ENCODE peak calls at places on chromosomes 13 and 19, in five cellular contexts. One of them, this sample, is unnamed.

GRCh38 chr19:1285737-1286360 is at the start of gene EFNA2:
- DNase-seq in tibial artery: no peak
- DNase-seq in fibroblast of lung: no peak
- DNase-seq in epithelial cell of proximal tubule: no peak
- DNase-seq in upper lobe of left lung: peak
- DNase-seq in this sample: no peak

GRCh38 chr13:43185206-43185605 is 161.8 kb downstream of the DNAJC15 start:
- DNase-seq in fibroblast of lung: no peak
- DNase-seq in upper lobe of left lung: no peak
- DNase-seq in tibial artery: no peak
- DNase-seq in epithelial cell of proximal tubule: no peak
- DNase-seq in this sample: no peak

GRCh38 chr19:1065606-1066109 is 1.3 kb upstream of the ARHGAP45 start:
- DNase-seq in tibial artery: no peak
- DNase-seq in upper lobe of left lung: peak
- DNase-seq in fibroblast of lung: no peak
- DNase-seq in epithelial cell of proximal tubule: no peak
- DNase-seq in this sample: no peak

GRCh38 chr19:46574533-46574932 is 26.6 kb upstream of the CALM3 start:
- DNase-seq in tibial artery: no peak
- DNase-seq in upper lobe of left lung: no peak
- DNase-seq in fibroblast of lung: no peak
- DNase-seq in epithelial cell of proximal tubule: no peak
- DNase-seq in this sample: no peak

GRCh38 chr19:12796146-12797071 is 5.1 kb downstream of the JUNB start:
- DNase-seq in epithelial cell of proximal tubule: no peak
- DNase-seq in upper lobe of left lung: no peak
- DNase-seq in fibroblast of lung: peak
- DNase-seq in tibial artery: no peak
- DNase-seq in this sample: peak

GRCh38 chr19:18733196-18733647 is 49.7 kb downstream of the CRTC1 start:
- DNase-seq in tibial artery: no peak
- DNase-seq in upper lobe of left lung: no peak
- DNase-seq in epithelial cell of proximal tubule: no peak
- DNase-seq in fibroblast of lung: peak
- DNase-seq in this sample: no peak

GRCh38 chr13:47213057-47213456 is 316.2 kb upstream of the HTR2A start:
- DNase-seq in tibial artery: no peak
- DNase-seq in upper lobe of left lung: no peak
- DNase-seq in epithelial cell of proximal tubule: no peak
- DNase-seq in fibroblast of lung: no peak
- DNase-seq in this sample: no peak

GRCh38 chr13:85332595-85332994 is 466.6 kb downstream of the SLITRK6 start:
- DNase-seq in epithelial cell of proximal tubule: no peak
- DNase-seq in upper lobe of left lung: no peak
- DNase-seq in fibroblast of lung: no peak
- DNase-seq in tibial artery: no peak
- DNase-seq in this sample: no peak

GRCh38 chr19:4233282-4233853 is 4.0 kb downstream of the EBI3 start:
- DNase-seq in upper lobe of left lung: no peak
- DNase-seq in epithelial cell of proximal tubule: no peak
- DNase-seq in fibroblast of lung: peak
- DNase-seq in tibial artery: no peak
- DNase-seq in this sample: no peak

GRCh38 chr13:24629320-24629719 is 50.9 kb upstream of the ATP12A start:
- DNase-seq in epithelial cell of proximal tubule: no peak
- DNase-seq in fibroblast of lung: no peak
- DNase-seq in tibial artery: no peak
- DNase-seq in upper lobe of left lung: no peak
- DNase-seq in this sample: no peak

GRCh38 chr13:114097504-114097892 is 34.9 kb downstream of the RASA3 start:
- DNase-seq in tibial artery: no peak
- DNase-seq in epithelial cell of proximal tubule: no peak
- DNase-seq in fibroblast of lung: no peak
- DNase-seq in upper lobe of left lung: no peak
- DNase-seq in this sample: no peak

GRCh38 chr19:58275564-58275963 is 3.2 kb upstream of the ZNF8 start:
- DNase-seq in fibroblast of lung: no peak
- DNase-seq in epithelial cell of proximal tubule: no peak
- DNase-seq in upper lobe of left lung: no peak
- DNase-seq in tibial artery: no peak
- DNase-seq in this sample: no peak

GRCh38 chr19:29526730-29527499 is 1.1 kb downstream of the VSTM2B start:
- DNase-seq in epithelial cell of proximal tubule: no peak
- DNase-seq in tibial artery: no peak
- DNase-seq in fibroblast of lung: no peak
- DNase-seq in upper lobe of left lung: peak
- DNase-seq in this sample: no peak

GRCh38 chr13:75222031-75222430 is 259.9 kb downstream of the TBC1D4 start:
- DNase-seq in tibial artery: peak
- DNase-seq in upper lobe of left lung: no peak
- DNase-seq in epithelial cell of proximal tubule: no peak
- DNase-seq in fibroblast of lung: peak
- DNase-seq in this sample: no peak

GRCh38 chr19:38869160-38869835 is 8.8 kb downstream of the RINL start:
- DNase-seq in fibroblast of lung: no peak
- DNase-seq in tibial artery: no peak
- DNase-seq in epithelial cell of proximal tubule: no peak
- DNase-seq in upper lobe of left lung: peak
- DNase-seq in this sample: no peak

GRCh38 chr19:4089400-4089908 is 22.8 kb upstream of the ZBTB7A start:
- DNase-seq in tibial artery: no peak
- DNase-seq in upper lobe of left lung: peak
- DNase-seq in epithelial cell of proximal tubule: no peak
- DNase-seq in fibroblast of lung: no peak
- DNase-seq in this sample: no peak

GRCh38 chr19:42301646-42302204 is at the start of gene PRR19:
- DNase-seq in upper lobe of left lung: no peak
- DNase-seq in fibroblast of lung: no peak
- DNase-seq in tibial artery: no peak
- DNase-seq in epithelial cell of proximal tubule: no peak
- DNase-seq in this sample: no peak

GRCh38 chr13:42959615-42960014 is 32.4 kb downstream of the EPSTI1 start:
- DNase-seq in upper lobe of left lung: no peak
- DNase-seq in fibroblast of lung: no peak
- DNase-seq in epithelial cell of proximal tubule: no peak
- DNase-seq in tibial artery: no peak
- DNase-seq in this sample: no peak

GRCh38 chr13:30403491-30403890 is 18.8 kb upstream of the UBE2L5 start:
- DNase-seq in epithelial cell of proximal tubule: no peak
- DNase-seq in tibial artery: no peak
- DNase-seq in upper lobe of left lung: no peak
- DNase-seq in fibroblast of lung: no peak
- DNase-seq in this sample: no peak

GRCh38 chr13:38980628-38981078 is 10.0 kb downstream of the STOML3 start:
- DNase-seq in fibroblast of lung: peak
- DNase-seq in epithelial cell of proximal tubule: no peak
- DNase-seq in upper lobe of left lung: no peak
- DNase-seq in tibial artery: no peak
- DNase-seq in this sample: no peak

GRCh38 chr13:22883262-22883840 is 297.4 kb upstream of the SGCG start:
- DNase-seq in epithelial cell of proximal tubule: no peak
- DNase-seq in tibial artery: no peak
- DNase-seq in fibroblast of lung: no peak
- DNase-seq in upper lobe of left lung: no peak
- DNase-seq in this sample: no peak

GRCh38 chr19:57633832-57634131 is 814 bp downstream of the ZNF211 start:
- DNase-seq in upper lobe of left lung: peak
- DNase-seq in tibial artery: no peak
- DNase-seq in fibroblast of lung: no peak
- DNase-seq in epithelial cell of proximal tubule: no peak
- DNase-seq in this sample: no peak

GRCh38 chr13:113589251-113589960 is 4.9 kb downstream of the TFDP1 start:
- DNase-seq in tibial artery: peak
- DNase-seq in epithelial cell of proximal tubule: no peak
- DNase-seq in fibroblast of lung: no peak
- DNase-seq in upper lobe of left lung: no peak
- DNase-seq in this sample: no peak

GRCh38 chr13:24097064-24097463 is 63.5 kb upstream of the SPATA13 start:
- DNase-seq in fibroblast of lung: peak
- DNase-seq in tibial artery: no peak
- DNase-seq in epithelial cell of proximal tubule: peak
- DNase-seq in upper lobe of left lung: no peak
- DNase-seq in this sample: no peak

GRCh38 chr19:16042533-16043085 is 33.7 kb upstream of the TPM4 start:
- DNase-seq in fibroblast of lung: no peak
- DNase-seq in upper lobe of left lung: no peak
- DNase-seq in tibial artery: no peak
- DNase-seq in epithelial cell of proximal tubule: no peak
- DNase-seq in this sample: no peak

GRCh38 chr19:47749326-47749725 is 4.0 kb downstream of the NOP53 start:
- DNase-seq in upper lobe of left lung: no peak
- DNase-seq in tibial artery: no peak
- DNase-seq in epithelial cell of proximal tubule: no peak
- DNase-seq in fibroblast of lung: no peak
- DNase-seq in this sample: no peak
- H3K4me3 ChIP-seq in upper lobe of left lung: no peak
- H3K4me3 ChIP-seq in tibial artery: no peak
- H3K4me3 ChIP-seq in epithelial cell of proximal tubule: no peak
- H3K4me3 ChIP-seq in fibroblast of lung: no peak
- H3K4me3 ChIP-seq in this sample: no peak

GRCh38 chr19:2425622-2426581 is 1.5 kb downstream of the TIMM13 start:
- DNase-seq in upper lobe of left lung: no peak
- DNase-seq in tibial artery: no peak
- DNase-seq in epithelial cell of proximal tubule: no peak
- DNase-seq in fibroblast of lung: no peak
- DNase-seq in this sample: no peak

GRCh38 chr19:2424686-2425621 is 2.4 kb downstream of the TIMM13 start:
- DNase-seq in epithelial cell of proximal tubule: no peak
- DNase-seq in fibroblast of lung: peak
- DNase-seq in upper lobe of left lung: peak
- DNase-seq in tibial artery: no peak
- DNase-seq in this sample: peak

GRCh38 chr19:2428027-2428690 is 773 bp upstream of the TIMM13 start:
- DNase-seq in fibroblast of lung: no peak
- DNase-seq in tibial artery: no peak
- DNase-seq in upper lobe of left lung: peak
- DNase-seq in epithelial cell of proximal tubule: no peak
- DNase-seq in this sample: no peak

GRCh38 chr19:2427323-2428026 is at the start of gene TIMM13:
- DNase-seq in fibroblast of lung: peak
- DNase-seq in epithelial cell of proximal tubule: peak
- DNase-seq in tibial artery: peak
- DNase-seq in upper lobe of left lung: peak
- DNase-seq in this sample: peak

DNA sequence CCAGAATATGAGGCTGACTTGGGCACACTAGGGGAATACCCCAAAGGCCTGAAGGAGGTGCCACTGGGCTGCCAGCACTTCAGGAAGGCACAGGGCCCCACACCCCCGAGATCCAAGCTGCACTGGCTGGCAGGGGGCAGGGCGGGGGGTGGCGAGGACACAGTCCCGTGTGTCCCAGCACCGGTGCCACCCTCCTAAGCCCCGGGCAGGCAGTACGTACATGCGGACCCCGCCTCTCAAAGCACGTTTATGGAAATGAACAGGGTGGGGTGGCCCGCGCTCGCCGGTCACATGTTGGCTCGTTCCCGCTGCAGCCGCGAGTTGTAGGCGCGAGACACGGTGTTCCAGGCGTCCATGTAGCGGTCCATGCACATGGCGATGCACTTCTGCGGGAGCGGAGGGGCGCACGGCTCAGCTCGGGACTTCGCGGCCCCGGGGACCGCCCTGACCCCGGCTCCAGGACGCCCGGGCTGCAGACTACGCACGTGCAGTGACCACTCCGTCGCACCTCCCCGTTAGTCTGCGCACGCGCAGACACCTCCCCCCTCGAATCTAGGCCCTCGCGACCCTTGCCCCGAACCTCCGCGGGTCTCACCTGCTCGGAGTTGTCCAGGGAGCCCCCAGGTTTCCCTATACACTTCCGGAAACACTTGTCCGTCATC is 594 bp downstream of the TIMM13 start:
- DNase-seq in tibial artery: no peak
- DNase-seq in fibroblast of lung: peak
- DNase-seq in epithelial cell of proximal tubule: no peak
- DNase-seq in upper lobe of left lung: peak
- DNase-seq in this sample: peak
- H3K4me3 ChIP-seq in tibial artery: peak
- H3K4me3 ChIP-seq in fibroblast of lung: peak
- H3K4me3 ChIP-seq in epithelial cell of proximal tubule: peak
- H3K4me3 ChIP-seq in upper lobe of left lung: peak
- H3K4me3 ChIP-seq in this sample: peak

GRCh38 chr19:10404888-10405808 is 1.8 kb upstream of the CDC37 start:
- DNase-seq in tibial artery: no peak
- DNase-seq in epithelial cell of proximal tubule: no peak
- DNase-seq in upper lobe of left lung: peak
- DNase-seq in fibroblast of lung: no peak
- DNase-seq in this sample: no peak

GRCh38 chr19:10406191-10406590 is 2.8 kb upstream of the CDC37 start:
- DNase-seq in tibial artery: no peak
- DNase-seq in upper lobe of left lung: no peak
- DNase-seq in fibroblast of lung: no peak
- DNase-seq in epithelial cell of proximal tubule: no peak
- DNase-seq in this sample: no peak

GRCh38 chr19:10403137-10404021 is at the start of gene CDC37:
- DNase-seq in epithelial cell of proximal tubule: peak
- DNase-seq in upper lobe of left lung: peak
- DNase-seq in fibroblast of lung: peak
- DNase-seq in tibial artery: peak
- DNase-seq in this sample: peak

GRCh38 chr19:10408511-10409291 is 5.4 kb upstream of the CDC37 start:
- DNase-seq in tibial artery: peak
- DNase-seq in fibroblast of lung: no peak
- DNase-seq in epithelial cell of proximal tubule: no peak
- DNase-seq in upper lobe of left lung: peak
- DNase-seq in this sample: no peak

GRCh38 chr19:10407102-10407501 is 3.8 kb upstream of the CDC37 start:
- DNase-seq in upper lobe of left lung: no peak
- DNase-seq in tibial artery: no peak
- DNase-seq in epithelial cell of proximal tubule: no peak
- DNase-seq in fibroblast of lung: no peak
- DNase-seq in this sample: no peak
- H3K4me3 ChIP-seq in upper lobe of left lung: no peak
- H3K4me3 ChIP-seq in tibial artery: no peak
- H3K4me3 ChIP-seq in epithelial cell of proximal tubule: no peak
- H3K4me3 ChIP-seq in fibroblast of lung: no peak
- H3K4me3 ChIP-seq in this sample: no peak

DNA sequence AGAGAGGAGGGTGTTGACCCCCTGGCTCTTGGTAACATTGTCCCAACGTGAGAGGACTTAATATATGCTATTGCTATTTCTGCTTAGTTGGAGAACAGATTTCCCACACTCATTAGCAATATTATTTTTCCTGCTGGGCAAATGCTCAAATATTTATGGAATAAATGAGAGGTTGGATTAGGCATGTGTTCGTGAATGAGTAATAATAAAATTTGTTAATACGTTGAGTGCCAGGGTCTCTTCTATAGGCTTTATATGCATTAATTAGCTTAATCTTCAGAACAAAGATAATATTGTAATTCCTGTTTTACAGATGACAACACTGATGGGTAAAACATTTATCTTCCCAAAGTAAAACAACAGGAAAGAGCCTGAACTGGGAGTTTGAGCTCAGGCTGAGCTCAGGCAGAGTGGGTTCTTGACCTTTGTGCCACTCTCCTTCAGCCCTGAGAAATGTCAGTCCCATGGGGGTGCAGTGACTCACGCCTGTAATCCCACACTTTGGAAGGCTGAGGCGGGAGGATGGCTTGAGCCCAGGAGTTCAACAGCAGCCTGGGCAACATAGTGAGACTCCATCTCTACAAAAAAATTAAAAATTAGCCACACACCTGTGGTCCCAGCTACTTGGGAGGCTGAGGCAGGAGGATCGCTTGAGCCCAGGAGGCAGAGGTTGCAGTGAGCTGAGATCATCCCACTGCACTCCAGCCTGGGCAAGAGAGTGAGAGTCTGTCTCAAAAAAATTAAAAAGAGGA is 1.2 kb downstream of the ZNF233 start:
- DNase-seq in epithelial cell of proximal tubule: no peak
- DNase-seq in fibroblast of lung: no peak
- DNase-seq in upper lobe of left lung: no peak
- DNase-seq in tibial artery: no peak
- DNase-seq in this sample: no peak
- H3K4me3 ChIP-seq in epithelial cell of proximal tubule: no peak
- H3K4me3 ChIP-seq in fibroblast of lung: no peak
- H3K4me3 ChIP-seq in upper lobe of left lung: no peak
- H3K4me3 ChIP-seq in tibial artery: no peak
- H3K4me3 ChIP-seq in this sample: peak

This sample was measured in gastrocnemius medialis.